ENCODE peak calls at places on chromosome X, in nine cellular contexts. F is PC-9; A is right lobe of liver; T is fibroblast of lung; E is aorta; D is left ventricle myocardium inferior; Z is CD4-positive, alpha-beta T cell; H is cardiac muscle cell; C is CD4-positive, CD25-positive, alpha-beta regulatory T cell. U is an unnamed sample.
A peak's percentile ranks its signal among the peaks of the same experiment; 100 is the strongest.

GRCh38 chrX:129983575-129984131 is 1.2 kb downstream of the BCORL1 start:
- DNase-seq in F (peak; percentile 31), A (no peak), T (no peak), E (peak; percentile 48), D (no peak), Z (no peak), H (no peak), C (no peak), U (peak; percentile 81)

GRCh38 chrX:57156397-57157049 is 19.3 kb upstream of the SPIN2A start:
- DNase-seq in F (peak; percentile 33), A (peak; percentile 53), T (peak; percentile 8), E (no peak), D (no peak), Z (no peak), H (peak; percentile 47), C (peak; percentile 5), U (no peak)

GRCh38 chrX:46882266-46882665 is 30.0 kb upstream of the JADE3 start:
- DNase-seq in F (no peak), A (no peak), T (no peak), E (no peak), D (no peak), Z (no peak), H (no peak), C (no peak), U (no peak)

GRCh38 chrX:153609917-153610833 is 11.2 kb upstream of the CCNQ start:
- DNase-seq in F (peak; percentile 74), A (peak; percentile 79), T (peak; percentile 68), E (peak; percentile 83), D (peak; percentile 69), Z (peak; percentile 80), H (peak; percentile 75), C (peak; percentile 68), U (peak; percentile 91)

GRCh38 chrX:135652602-135653001 is 60.8 kb upstream of the CT45A1 start:
- DNase-seq in F (no peak), A (no peak), T (no peak), E (no peak), D (no peak), Z (no peak), H (no peak), C (no peak), U (no peak)

GRCh38 chrX:154411981-154412340 is 622 bp downstream of the TAFAZZIN start:
- DNase-seq in F (peak; percentile 58), A (peak; percentile 74), T (peak; percentile 35), E (peak; percentile 79), D (peak; percentile 65), Z (peak; percentile 48), H (peak; percentile 54), C (peak; percentile 78), U (peak; percentile 85)

GRCh38 chrX:103437147-103437873 is 61.0 kb downstream of the BEX3 start:
- DNase-seq in F (no peak), A (no peak), T (no peak), E (no peak), D (no peak), Z (no peak), H (no peak), C (no peak), U (no peak)

GRCh38 chrX:13487731-13488505 is 81.5 kb upstream of the EGFL6 start:
- DNase-seq in F (peak; percentile 60), A (no peak), T (peak; percentile 90), E (no peak), D (no peak), Z (peak; percentile 30), H (peak; percentile 93), C (peak; percentile 75), U (no peak)

GRCh38 chrX:73561791-73562190 is 1.2 kb upstream of the CHIC1 start:
- DNase-seq in F (no peak), A (no peak), T (peak; percentile 32), E (no peak), D (no peak), Z (no peak), H (peak; percentile 71), C (no peak), U (no peak)

GRCh38 chrX:30635630-30636029 is 17.6 kb upstream of the GK start:
- DNase-seq in F (no peak), A (no peak), T (peak; percentile 42), E (no peak), D (no peak), Z (no peak), H (peak; percentile 26), C (peak; percentile 41), U (no peak)

GRCh38 chrX:153649178-153649914 is 2.3 kb downstream of the DUSP9 start:
- DNase-seq in F (peak; percentile 42), A (peak; percentile 46), T (no peak), E (peak; percentile 48), D (no peak), Z (peak; percentile 16), H (peak; percentile 21), C (peak; percentile 27), U (peak; percentile 78)

GRCh38 chrX:19752043-19752442 is 135.4 kb downstream of the SH3KBP1 start:
- DNase-seq in F (no peak), A (no peak), T (no peak), E (no peak), D (no peak), Z (no peak), H (no peak), C (no peak), U (no peak)

GRCh38 chrX:129634541-129634940 is 20.2 kb downstream of the APLN start:
- DNase-seq in F (no peak), A (no peak), T (no peak), E (no peak), D (no peak), Z (no peak), H (no peak), C (no peak), U (no peak)

GRCh38 chrX:31658360-31658759 is 586.5 kb upstream of the FTHL17 start:
- DNase-seq in F (no peak), A (no peak), T (peak; percentile 50), E (no peak), D (no peak), Z (no peak), H (peak; percentile 49), C (peak; percentile 4), U (no peak)

GRCh38 chrX:17697191-17697590 is 40.1 kb upstream of the SCML1 start:
- DNase-seq in F (no peak), A (no peak), T (peak; percentile 25), E (no peak), D (no peak), Z (no peak), H (peak; percentile 51), C (peak; percentile 6), U (no peak)

GRCh38 chrX:43880439-43880838 is 1.8 kb downstream of the MAOB start:
- DNase-seq in F (no peak), A (no peak), T (no peak), E (no peak), D (no peak), Z (no peak), H (no peak), C (no peak), U (no peak)

GRCh38 chrX:24054182-24055042 is at the start of gene EIF2S3:
- DNase-seq in F (peak; percentile 87), A (peak; percentile 86), T (peak; percentile 98), E (peak; percentile 94), D (peak; percentile 84), Z (peak; percentile 82), H (peak; percentile 96), C (peak; percentile 98), U (peak; percentile 95)
- H3K27ac ChIP-seq in F (no peak within 1 kb of the TSS), A (peak within 1 kb of the TSS; percentile 89), T (peak within 1 kb of the TSS; percentile 97), E (no peak within 1 kb of the TSS), D (peak within 1 kb of the TSS; percentile 94), Z (peak within 1 kb of the TSS; percentile 89), H (no peak within 1 kb of the TSS), C (no peak within 1 kb of the TSS), U (peak within 1 kb of the TSS; percentile 92)

GRCh38 chrX:64394059-64394873 is 986 bp downstream of the MTMR8 start:
- DNase-seq in F (no peak), A (no peak), T (no peak), E (no peak), D (no peak), Z (no peak), H (no peak), C (peak; percentile 6), U (no peak)
- H3K27ac ChIP-seq in F (no peak overlapping the region), A (no peak overlapping the region), T (no peak overlapping the region), E (no peak overlapping the region), D (no peak overlapping the region), Z (no peak overlapping the region), H (no peak overlapping the region), C (no peak overlapping the region), U (no peak overlapping the region)

DNA sequence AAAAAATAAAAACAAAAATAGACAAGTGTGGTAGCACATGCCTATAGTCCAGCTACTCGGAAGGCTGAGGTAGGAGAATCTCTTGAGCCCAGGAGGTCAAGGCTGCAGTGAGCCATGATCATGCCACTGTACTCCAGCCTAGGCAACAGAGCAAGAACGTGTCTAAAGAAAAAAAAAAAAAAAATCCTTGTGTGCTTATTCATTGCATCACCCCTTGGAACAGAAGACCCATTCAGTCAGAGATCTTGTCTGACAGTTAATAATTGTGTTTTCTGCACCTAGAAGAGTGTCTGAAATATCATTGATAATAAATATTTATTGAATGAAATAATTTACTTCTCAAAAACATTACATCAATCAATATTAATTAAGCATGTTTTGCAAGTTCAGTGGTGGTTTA is 97.4 kb upstream of the TBL1X start:
- DNase-seq in F (no peak), A (no peak), T (no peak), E (no peak), D (no peak), Z (no peak), H (no peak), C (no peak), U (no peak)
- H3K27ac ChIP-seq in F (no peak overlapping the region), A (no peak overlapping the region), T (no peak overlapping the region), E (no peak overlapping the region), D (no peak overlapping the region), Z (no peak overlapping the region), H (no peak overlapping the region), C (no peak overlapping the region), U (no peak overlapping the region)

GRCh38 chrX:36401774-36402173 is 482.2 kb downstream of the CFAP47 start:
- DNase-seq in F (no peak), A (no peak), T (no peak), E (no peak), D (no peak), Z (no peak), H (no peak), C (no peak), U (no peak)
- H3K27ac ChIP-seq in F (no peak overlapping the region), A (no peak overlapping the region), T (no peak overlapping the region), E (no peak overlapping the region), D (no peak overlapping the region), Z (no peak overlapping the region), H (no peak overlapping the region), C (no peak overlapping the region), U (no peak overlapping the region)

GRCh38 chrX:77426811-77427210 is 20.4 kb upstream of the FGF16 start:
- DNase-seq in F (no peak), A (no peak), T (peak; percentile 55), E (no peak), D (no peak), Z (no peak), H (peak; percentile 49), C (no peak), U (no peak)

GRCh38 chrX:77427586-77427985 is 19.6 kb upstream of the FGF16 start:
- DNase-seq in F (no peak), A (no peak), T (no peak), E (no peak), D (no peak), Z (no peak), H (no peak), C (no peak), U (no peak)

GRCh38 chrX:77422886-77423648 is 24.1 kb upstream of the FGF16 start:
- DNase-seq in F (no peak), A (no peak), T (no peak), E (no peak), D (no peak), Z (no peak), H (no peak), C (no peak), U (no peak)
- H3K27ac ChIP-seq in F (no peak overlapping the region), A (no peak overlapping the region), T (no peak overlapping the region), E (no peak overlapping the region), D (no peak overlapping the region), Z (no peak overlapping the region), H (no peak overlapping the region), C (no peak overlapping the region), U (no peak overlapping the region)

U was measured in kidney.